ENCODE peak calls at places on chromosomes 4 and X, in eight cellular contexts. U, K, B, N, A, T, Y and H are unnamed samples.

GRCh38 chr4:56049428-56050212 is 100.9 kb downstream of the CEP135 start:
- DNase-seq in N (peak), T (no peak), Y (peak), A (peak), B (peak), U (peak), K (peak), H (peak)

GRCh38 chr4:89357346-89357745 is 49.7 kb upstream of the GPRIN3 start:
- DNase-seq in U (no peak), Y (no peak), A (peak), T (no peak), N (no peak), B (no peak), K (no peak), H (no peak)

GRCh38 chrX:146264763-146265375 is 447.2 kb downstream of the SLITRK2 start:
- DNase-seq in B (no peak), A (peak), U (no peak), Y (no peak), T (no peak), K (no peak), N (no peak), H (no peak)

GRCh38 chr4:673349-674091 is 556 bp downstream of the ATP5ME start:
- DNase-seq in Y (no peak), U (peak), T (no peak), K (no peak), N (no peak), B (no peak), A (no peak), H (peak)

GRCh38 chr4:13413719-13414437 is 70.3 kb downstream of the RAB28 start:
- DNase-seq in K (no peak), A (no peak), T (no peak), U (no peak), N (peak), B (peak), Y (no peak), H (no peak)

GRCh38 chr4:109432676-109433075 is 939 bp upstream of the SEC24B start:
- DNase-seq in U (no peak), Y (no peak), N (peak), K (no peak), A (no peak), B (peak), T (peak), H (no peak)

GRCh38 chr4:7301126-7301785 is 108.9 kb downstream of the SORCS2 start:
- DNase-seq in U (peak), N (no peak), T (no peak), A (no peak), Y (no peak), K (no peak), B (no peak), H (no peak)

GRCh38 chrX:31258163-31258562 is 186.3 kb upstream of the FTHL17 start:
- DNase-seq in N (no peak), U (no peak), Y (no peak), B (no peak), T (no peak), K (no peak), A (no peak), H (no peak)

GRCh38 chr4:8682725-8683124 is 90.2 kb downstream of the CPZ start:
- DNase-seq in T (no peak), U (no peak), A (no peak), K (no peak), B (no peak), N (no peak), Y (no peak), H (no peak)

GRCh38 chr4:118974758-118975157 is 86.1 kb downstream of the SYNPO2 start:
- DNase-seq in K (no peak), T (no peak), Y (no peak), B (peak), A (no peak), N (peak), U (no peak), H (no peak)

GRCh38 chr4:25767877-25768475 is 94.8 kb downstream of the SEL1L3 start:
- DNase-seq in T (peak), U (peak), K (peak), A (peak), N (peak), B (peak), Y (peak), H (peak)

GRCh38 chrX:65407157-65407626 is 127.4 kb downstream of the LAS1L start:
- DNase-seq in N (no peak), Y (peak), B (no peak), A (no peak), K (no peak), T (no peak), U (no peak), H (no peak)

GRCh38 chr4:65589331-65589730 is 81.0 kb downstream of the EPHA5 start:
- DNase-seq in Y (no peak), B (no peak), K (no peak), U (no peak), A (no peak), N (no peak), T (no peak), H (no peak)

GRCh38 chr4:139559692-139560091 is 3.7 kb upstream of the SETD7 start:
- DNase-seq in A (no peak), T (no peak), N (no peak), Y (no peak), U (no peak), B (no peak), K (no peak), H (no peak)

GRCh38 chr4:153773236-153773690 is 13.4 kb upstream of the RNF175 start:
- DNase-seq in K (no peak), N (no peak), T (no peak), U (no peak), B (no peak), A (no peak), Y (no peak), H (no peak)

GRCh38 chrX:136196691-136197155 is 49.4 kb downstream of the FHL1 start:
- DNase-seq in T (no peak), Y (no peak), A (no peak), B (peak), U (no peak), K (no peak), N (no peak), H (no peak)

GRCh38 chr4:125639182-125639621 is 324.4 kb downstream of the FAT4 start:
- DNase-seq in N (peak), K (no peak), T (no peak), A (no peak), B (peak), U (peak), Y (no peak), H (peak)

GRCh38 chrX:20284992-20285391 is 18.3 kb upstream of the RPS6KA3 start:
- DNase-seq in N (no peak), Y (no peak), K (no peak), U (no peak), T (no peak), A (no peak), B (no peak), H (no peak)

GRCh38 chr4:37392540-37393255 is 148.2 kb downstream of the NWD2 start:
- DNase-seq in A (no peak), B (peak), Y (no peak), U (peak), K (no peak), T (no peak), N (no peak), H (peak)

GRCh38 chr4:38232741-38233140 is 272.5 kb downstream of the PTTG2 start:
- DNase-seq in A (no peak), B (no peak), T (no peak), U (no peak), N (no peak), Y (no peak), K (no peak), H (no peak)

GRCh38 chr4:75724867-75725724 is 719 bp downstream of the USO1 start:
- DNase-seq in N (peak), U (peak), Y (peak), K (peak), A (peak), T (no peak), B (peak), H (peak)